ENCODE peak calls at places on chromosomes 11 and 22, in four cellular contexts. N is brain microvascular endothelial cell; A is effector memory CD4-positive, alpha-beta T cell; E is aorta. Q is an unnamed sample. For H3K27me3, the result is how much of the 10 kb centered on the place peaks cover.

GRCh38 chr22:35150163-35151107 is 84.5 kb downstream of the ISX start:
- DNase-seq in N (peak), A (peak), E (peak), Q (peak)

GRCh38 chr11:355581-356458 is 13.5 kb upstream of the B4GALNT4 start:
- DNase-seq in N (peak), A (peak), E (peak), Q (peak)

GRCh38 chr11:69005183-69005630 is 7.8 kb downstream of the MRGPRF start:
- DNase-seq in N (no peak), A (no peak), E (no peak), Q (no peak)

GRCh38 chr11:77661670-77662069 is 24.1 kb upstream of the CLNS1A start:
- DNase-seq in N (no peak), A (no peak), E (no peak), Q (no peak)

GRCh38 chr22:23696326-23696851 is 5.6 kb downstream of the RGL4 start:
- DNase-seq in N (peak), A (peak), E (peak), Q (no peak)

GRCh38 chr11:77046060-77046501 is 11.9 kb downstream of the B3GNT6 start:
- DNase-seq in N (no peak), A (no peak), E (no peak), Q (no peak)

GRCh38 chr22:42919199-42919598 is 62.1 kb upstream of the ARFGAP3 start:
- DNase-seq in N (no peak), A (no peak), E (no peak), Q (no peak)

GRCh38 chr11:19793356-19793755 is 80.7 kb downstream of the NAV2 start:
- DNase-seq in N (no peak), A (no peak), E (no peak), Q (no peak)

GRCh38 chr11:67002921-67003411 is 20.0 kb upstream of the SYT12 start:
- DNase-seq in N (no peak), A (no peak), E (no peak), Q (no peak)

GRCh38 chr11:126862664-126863247 is 137.8 kb downstream of the KIRREL3 start:
- DNase-seq in N (no peak), A (peak), E (no peak), Q (no peak)

GRCh38 chr11:12397953-12398352 is 20.6 kb downstream of the PARVA start:
- DNase-seq in N (peak), A (no peak), E (peak), Q (peak)

GRCh38 chr22:47345025-47345424 is 582.6 kb downstream of the TBC1D22A start:
- DNase-seq in N (no peak), A (no peak), E (no peak), Q (no peak)

GRCh38 chr11:61785837-61786402 is 6.5 kb downstream of the TMEM258 start:
- DNase-seq in N (no peak), A (no peak), E (no peak), Q (no peak)

GRCh38 chr22:50436134-50436830 is 38.6 kb downstream of the SBF1 start:
- DNase-seq in N (no peak), A (no peak), E (no peak), Q (no peak)

GRCh38 chr11:109772846-109773400 is 320.3 kb upstream of the ZC3H12C start:
- DNase-seq in N (no peak), A (no peak), E (no peak), Q (no peak)

GRCh38 chr11:3169952-3170755 is 5.0 kb upstream of the OSBPL5 start:
- DNase-seq in N (no peak), A (no peak), E (peak), Q (no peak)

GRCh38 chr11:125175896-125176575 is 11.5 kb downstream of the PKNOX2 start:
- DNase-seq in N (no peak), A (no peak), E (peak), Q (no peak)

GRCh38 chr22:47046411-47047065 is 284.1 kb downstream of the TBC1D22A start:
- DNase-seq in N (no peak), A (no peak), E (peak), Q (no peak)

GRCh38 chr11:93662177-93662575 is 694 bp downstream of the CEP295 start:
- DNase-seq in N (no peak), A (no peak), E (no peak), Q (no peak)

GRCh38 chr22:46073683-46074504 is 76.4 kb upstream of the PPARA start:
- DNase-seq in N (no peak), A (no peak), E (peak), Q (no peak)

GRCh38 chr11:45429719-45430118 is 143.6 kb upstream of the SYT13 start:
- DNase-seq in N (no peak), A (no peak), E (no peak), Q (no peak)
- H3K27me3 ChIP-seq in N (under half), A (under half), E (under half), Q (under half)

DNA sequence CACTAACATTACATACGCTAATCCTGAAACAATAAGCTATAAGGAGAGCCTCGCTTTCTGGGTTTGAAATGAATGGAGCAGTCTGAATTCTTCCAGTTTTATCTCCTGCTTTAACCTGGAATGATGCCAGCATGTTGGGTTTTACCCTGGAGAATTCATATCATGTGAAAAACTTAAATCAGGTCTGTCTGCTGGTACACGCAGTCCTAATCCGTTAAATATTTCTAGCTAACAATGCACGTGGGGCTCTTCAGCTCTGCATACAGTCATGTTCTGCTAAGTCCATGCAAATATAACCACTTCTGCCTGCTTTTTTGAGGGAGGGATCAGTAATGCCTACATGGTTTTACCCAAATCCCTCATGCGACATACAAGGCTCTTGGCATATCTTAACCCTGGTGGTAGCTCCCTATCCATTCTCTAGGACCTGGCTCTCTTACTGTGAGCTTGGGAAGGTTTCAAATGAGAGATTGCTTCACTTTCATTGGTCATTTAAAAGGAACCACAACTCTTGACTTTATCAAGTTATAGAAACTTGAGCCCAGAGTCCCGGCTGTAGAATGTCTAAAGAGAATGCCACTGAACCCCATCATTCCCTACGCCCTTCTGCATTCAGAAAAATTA is 92.6 kb downstream of the COMMD9 start:
- DNase-seq in N (peak), A (no peak), E (no peak), Q (no peak)
- H3K4me3 ChIP-seq in N (no peak), A (no peak), E (no peak), Q (no peak)

GRCh38 chr11:65898656-65899355 is 1.4 kb downstream of the FOSL1 start:
- DNase-seq in N (no peak), A (no peak), E (no peak), Q (no peak)
- H3K27me3 ChIP-seq in N (under half), A (under half), E (under half), Q (under half)

GRCh38 chr11:65439331-65440181 is 17.0 kb downstream of the NEAT1 start:
- DNase-seq in N (peak), A (no peak), E (no peak), Q (no peak)
- H3K4me3 ChIP-seq in N (no peak), A (no peak), E (no peak), Q (no peak)

GRCh38 chr11:120108785-120109168 is 29.1 kb downstream of the TRIM29 start:
- DNase-seq in N (no peak), A (no peak), E (no peak), Q (no peak)

GRCh38 chr11:120108154-120108784 is 29.6 kb downstream of the TRIM29 start:
- DNase-seq in N (peak), A (no peak), E (peak), Q (no peak)

GRCh38 chr11:120109531-120109930 is 28.4 kb downstream of the TRIM29 start:
- DNase-seq in N (no peak), A (no peak), E (no peak), Q (no peak)

GRCh38 chr11:120115272-120116000 is 22.5 kb downstream of the TRIM29 start:
- DNase-seq in N (no peak), A (no peak), E (no peak), Q (no peak)

DNA sequence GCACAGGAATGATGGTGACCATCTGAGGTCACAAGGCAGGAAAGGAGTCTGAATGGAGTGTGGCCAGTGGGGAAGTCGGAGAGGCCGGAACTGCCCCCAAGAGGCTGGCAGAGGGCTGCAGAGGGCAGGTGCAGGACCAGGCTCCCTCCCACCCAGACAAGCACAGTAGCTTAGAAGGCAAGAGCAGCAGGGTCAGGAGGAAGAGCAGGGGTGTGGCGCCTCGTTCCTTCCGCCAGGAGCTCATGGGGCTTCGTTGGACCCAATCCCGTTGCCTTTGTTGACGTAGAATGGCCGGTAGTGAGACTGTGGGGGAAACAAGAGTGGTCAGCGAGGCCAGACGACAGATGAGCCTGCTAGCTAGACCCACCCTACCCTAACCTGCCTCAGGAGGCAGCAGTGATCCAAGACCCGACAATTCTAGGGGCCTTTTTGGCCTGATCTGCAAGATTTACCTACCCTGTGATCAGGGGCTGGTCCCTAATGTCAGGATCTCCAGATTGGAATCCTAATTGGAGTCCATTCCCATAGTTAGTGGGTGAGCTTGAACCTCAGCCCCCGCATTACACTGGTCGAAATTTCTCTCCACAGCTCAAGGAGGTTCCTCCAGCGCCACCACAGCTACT is 25.6 kb downstream of the TRIM29 start:
- DNase-seq in N (no peak), A (no peak), E (no peak), Q (no peak)
- H3K27me3 ChIP-seq in N (under half), A (under half), E (under half), Q (under half)